ENCODE peak calls at places on chromosomes 13 and 19, in ten cellular contexts. One of them, this sample, is unnamed. For H3K36me3, the result is how much of the 10 kb centered on the place peaks cover.

GRCh38 chr19:50248413-50248812 is 45.0 kb downstream of the MYH14 start:
- DNase-seq in BJ: no peak
- DNase-seq in heart right ventricle: no peak
- DNase-seq in suprapubic skin: no peak
- DNase-seq in ascending aorta: no peak
- DNase-seq in small intestine: no peak
- DNase-seq in left ventricle myocardium inferior: no peak
- DNase-seq in neural progenitor cell: no peak
- DNase-seq in cardiac muscle cell: no peak
- DNase-seq in tibial artery: no peak
- DNase-seq in this sample: no peak

GRCh38 chr13:38563739-38564138 is 123.1 kb upstream of the FREM2 start:
- DNase-seq in suprapubic skin: no peak
- DNase-seq in neural progenitor cell: no peak
- DNase-seq in small intestine: no peak
- DNase-seq in BJ: no peak
- DNase-seq in cardiac muscle cell: no peak
- DNase-seq in tibial artery: no peak
- DNase-seq in heart right ventricle: no peak
- DNase-seq in ascending aorta: no peak
- DNase-seq in left ventricle myocardium inferior: no peak
- DNase-seq in this sample: no peak

GRCh38 chr19:38741670-38742069 is 2.6 kb downstream of the CAPN12 start:
- DNase-seq in suprapubic skin: no peak
- DNase-seq in small intestine: no peak
- DNase-seq in neural progenitor cell: no peak
- DNase-seq in BJ: no peak
- DNase-seq in cardiac muscle cell: no peak
- DNase-seq in heart right ventricle: no peak
- DNase-seq in left ventricle myocardium inferior: no peak
- DNase-seq in tibial artery: no peak
- DNase-seq in ascending aorta: no peak
- DNase-seq in this sample: no peak

GRCh38 chr19:7832781-7833180 is 2.8 kb downstream of the EVI5L start:
- DNase-seq in neural progenitor cell: no peak
- DNase-seq in heart right ventricle: no peak
- DNase-seq in left ventricle myocardium inferior: no peak
- DNase-seq in tibial artery: no peak
- DNase-seq in ascending aorta: no peak
- DNase-seq in suprapubic skin: no peak
- DNase-seq in cardiac muscle cell: peak
- DNase-seq in BJ: no peak
- DNase-seq in small intestine: peak
- DNase-seq in this sample: no peak

GRCh38 chr13:109604894-109605293 is 181.5 kb downstream of the IRS2 start:
- DNase-seq in left ventricle myocardium inferior: no peak
- DNase-seq in tibial artery: no peak
- DNase-seq in ascending aorta: no peak
- DNase-seq in small intestine: no peak
- DNase-seq in BJ: no peak
- DNase-seq in suprapubic skin: no peak
- DNase-seq in neural progenitor cell: no peak
- DNase-seq in cardiac muscle cell: no peak
- DNase-seq in heart right ventricle: no peak
- DNase-seq in this sample: no peak

GRCh38 chr19:49988433-49988832 is 27.5 kb upstream of the SIGLEC11 start:
- DNase-seq in cardiac muscle cell: no peak
- DNase-seq in ascending aorta: no peak
- DNase-seq in suprapubic skin: no peak
- DNase-seq in left ventricle myocardium inferior: no peak
- DNase-seq in heart right ventricle: no peak
- DNase-seq in neural progenitor cell: no peak
- DNase-seq in tibial artery: no peak
- DNase-seq in BJ: no peak
- DNase-seq in small intestine: no peak
- DNase-seq in this sample: no peak

GRCh38 chr19:44807162-44807561 is 1.7 kb upstream of the BCAM start:
- DNase-seq in tibial artery: no peak
- DNase-seq in neural progenitor cell: no peak
- DNase-seq in ascending aorta: no peak
- DNase-seq in left ventricle myocardium inferior: no peak
- DNase-seq in small intestine: peak
- DNase-seq in cardiac muscle cell: no peak
- DNase-seq in BJ: no peak
- DNase-seq in suprapubic skin: no peak
- DNase-seq in heart right ventricle: no peak
- DNase-seq in this sample: no peak

GRCh38 chr13:28324181-28324789 is 170.6 kb downstream of the FLT1 start:
- DNase-seq in ascending aorta: peak
- DNase-seq in cardiac muscle cell: peak
- DNase-seq in left ventricle myocardium inferior: peak
- DNase-seq in neural progenitor cell: peak
- DNase-seq in heart right ventricle: no peak
- DNase-seq in small intestine: peak
- DNase-seq in suprapubic skin: no peak
- DNase-seq in BJ: no peak
- DNase-seq in tibial artery: no peak
- DNase-seq in this sample: peak

GRCh38 chr13:33153421-33154381 is 131.9 kb downstream of the STARD13 start:
- DNase-seq in BJ: no peak
- DNase-seq in suprapubic skin: no peak
- DNase-seq in cardiac muscle cell: peak
- DNase-seq in ascending aorta: no peak
- DNase-seq in heart right ventricle: peak
- DNase-seq in neural progenitor cell: peak
- DNase-seq in left ventricle myocardium inferior: peak
- DNase-seq in small intestine: peak
- DNase-seq in tibial artery: peak
- DNase-seq in this sample: peak

GRCh38 chr19:5397804-5398692 is 57.2 kb upstream of the ZNRF4 start:
- DNase-seq in neural progenitor cell: peak
- DNase-seq in cardiac muscle cell: peak
- DNase-seq in BJ: no peak
- DNase-seq in suprapubic skin: no peak
- DNase-seq in left ventricle myocardium inferior: no peak
- DNase-seq in small intestine: no peak
- DNase-seq in ascending aorta: no peak
- DNase-seq in tibial artery: no peak
- DNase-seq in heart right ventricle: no peak
- DNase-seq in this sample: no peak

GRCh38 chr19:48623556-48624066 is 4.3 kb downstream of the SPHK2 start:
- DNase-seq in suprapubic skin: no peak
- DNase-seq in heart right ventricle: no peak
- DNase-seq in ascending aorta: no peak
- DNase-seq in neural progenitor cell: peak
- DNase-seq in cardiac muscle cell: no peak
- DNase-seq in tibial artery: no peak
- DNase-seq in left ventricle myocardium inferior: no peak
- DNase-seq in small intestine: no peak
- DNase-seq in BJ: no peak
- DNase-seq in this sample: no peak

GRCh38 chr19:7998081-7998480 is 7.4 kb downstream of the ELAVL1 start:
- DNase-seq in BJ: no peak
- DNase-seq in cardiac muscle cell: no peak
- DNase-seq in small intestine: no peak
- DNase-seq in left ventricle myocardium inferior: no peak
- DNase-seq in heart right ventricle: no peak
- DNase-seq in neural progenitor cell: no peak
- DNase-seq in ascending aorta: no peak
- DNase-seq in suprapubic skin: no peak
- DNase-seq in tibial artery: no peak
- DNase-seq in this sample: no peak

GRCh38 chr13:109707044-109707794 is 79.2 kb downstream of the IRS2 start:
- DNase-seq in cardiac muscle cell: no peak
- DNase-seq in tibial artery: no peak
- DNase-seq in small intestine: no peak
- DNase-seq in neural progenitor cell: no peak
- DNase-seq in left ventricle myocardium inferior: no peak
- DNase-seq in heart right ventricle: no peak
- DNase-seq in BJ: no peak
- DNase-seq in suprapubic skin: no peak
- DNase-seq in ascending aorta: no peak
- DNase-seq in this sample: no peak

GRCh38 chr13:102774596-102775375 is 1.2 kb upstream of the TEX30 start:
- DNase-seq in ascending aorta: no peak
- DNase-seq in heart right ventricle: no peak
- DNase-seq in neural progenitor cell: peak
- DNase-seq in left ventricle myocardium inferior: no peak
- DNase-seq in tibial artery: no peak
- DNase-seq in small intestine: no peak
- DNase-seq in BJ: no peak
- DNase-seq in cardiac muscle cell: no peak
- DNase-seq in suprapubic skin: no peak
- DNase-seq in this sample: no peak

GRCh38 chr13:36072536-36072935 is 58.6 kb downstream of the DCLK1 start:
- DNase-seq in ascending aorta: no peak
- DNase-seq in left ventricle myocardium inferior: no peak
- DNase-seq in BJ: no peak
- DNase-seq in tibial artery: no peak
- DNase-seq in cardiac muscle cell: no peak
- DNase-seq in small intestine: no peak
- DNase-seq in suprapubic skin: no peak
- DNase-seq in neural progenitor cell: no peak
- DNase-seq in heart right ventricle: no peak
- DNase-seq in this sample: no peak

GRCh38 chr19:24057144-24057543 is 29.8 kb upstream of the ZNF254 start:
- DNase-seq in ascending aorta: no peak
- DNase-seq in neural progenitor cell: no peak
- DNase-seq in heart right ventricle: no peak
- DNase-seq in left ventricle myocardium inferior: no peak
- DNase-seq in suprapubic skin: no peak
- DNase-seq in tibial artery: no peak
- DNase-seq in cardiac muscle cell: no peak
- DNase-seq in small intestine: no peak
- DNase-seq in BJ: no peak
- DNase-seq in this sample: no peak

GRCh38 chr19:18264956-18265610 is 9.2 kb downstream of the IQCN start:
- DNase-seq in small intestine: no peak
- DNase-seq in BJ: no peak
- DNase-seq in suprapubic skin: no peak
- DNase-seq in heart right ventricle: no peak
- DNase-seq in ascending aorta: no peak
- DNase-seq in neural progenitor cell: no peak
- DNase-seq in left ventricle myocardium inferior: no peak
- DNase-seq in cardiac muscle cell: no peak
- DNase-seq in tibial artery: no peak
- DNase-seq in this sample: no peak
- H3K36me3 ChIP-seq in small intestine: under half
- H3K36me3 ChIP-seq in BJ: under half
- H3K36me3 ChIP-seq in suprapubic skin: half or more
- H3K36me3 ChIP-seq in heart right ventricle: under half
- H3K36me3 ChIP-seq in ascending aorta: under half
- H3K36me3 ChIP-seq in neural progenitor cell: under half
- H3K36me3 ChIP-seq in left ventricle myocardium inferior: under half
- H3K36me3 ChIP-seq in cardiac muscle cell: under half
- H3K36me3 ChIP-seq in tibial artery: under half
- H3K36me3 ChIP-seq in this sample: under half

DNA sequence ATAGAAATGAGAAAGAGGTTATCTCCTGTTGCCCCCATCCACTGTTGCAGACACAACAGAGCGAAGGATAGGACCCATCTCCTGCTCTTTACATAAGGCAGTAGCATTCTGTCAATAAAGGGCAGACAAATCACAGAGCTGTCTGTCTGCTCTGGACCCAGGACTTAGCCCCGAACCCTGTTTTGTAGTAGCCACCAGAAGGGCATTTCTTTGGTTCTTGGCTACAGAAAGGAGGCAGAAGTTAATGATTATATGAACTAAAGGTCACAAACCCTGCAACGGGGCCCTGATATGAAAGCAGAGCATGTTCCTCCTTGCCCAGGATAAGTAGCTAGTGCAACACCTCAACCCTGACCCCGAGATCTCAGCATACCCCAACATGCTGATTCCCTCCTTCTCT is 680.4 kb upstream of the SPRY2 start:
- DNase-seq in tibial artery: no peak
- DNase-seq in ascending aorta: no peak
- DNase-seq in BJ: no peak
- DNase-seq in heart right ventricle: no peak
- DNase-seq in suprapubic skin: no peak
- DNase-seq in cardiac muscle cell: no peak
- DNase-seq in small intestine: peak
- DNase-seq in left ventricle myocardium inferior: no peak
- DNase-seq in neural progenitor cell: no peak
- DNase-seq in this sample: no peak
- H3K36me3 ChIP-seq in tibial artery: under half
- H3K36me3 ChIP-seq in ascending aorta: under half
- H3K36me3 ChIP-seq in BJ: under half
- H3K36me3 ChIP-seq in heart right ventricle: under half
- H3K36me3 ChIP-seq in suprapubic skin: under half
- H3K36me3 ChIP-seq in cardiac muscle cell: under half
- H3K36me3 ChIP-seq in small intestine: under half
- H3K36me3 ChIP-seq in left ventricle myocardium inferior: under half
- H3K36me3 ChIP-seq in neural progenitor cell: under half
- H3K36me3 ChIP-seq in this sample: under half

GRCh38 chr19:36674201-36674600 is 7.6 kb upstream of the ZNF461 start:
- DNase-seq in ascending aorta: no peak
- DNase-seq in heart right ventricle: no peak
- DNase-seq in tibial artery: no peak
- DNase-seq in left ventricle myocardium inferior: no peak
- DNase-seq in BJ: no peak
- DNase-seq in suprapubic skin: no peak
- DNase-seq in neural progenitor cell: no peak
- DNase-seq in cardiac muscle cell: no peak
- DNase-seq in small intestine: no peak
- DNase-seq in this sample: no peak

GRCh38 chr19:36668646-36669045 is 2.0 kb upstream of the ZNF461 start:
- DNase-seq in heart right ventricle: no peak
- DNase-seq in ascending aorta: no peak
- DNase-seq in left ventricle myocardium inferior: no peak
- DNase-seq in suprapubic skin: no peak
- DNase-seq in tibial artery: no peak
- DNase-seq in BJ: no peak
- DNase-seq in small intestine: no peak
- DNase-seq in cardiac muscle cell: no peak
- DNase-seq in neural progenitor cell: no peak
- DNase-seq in this sample: no peak

DNA sequence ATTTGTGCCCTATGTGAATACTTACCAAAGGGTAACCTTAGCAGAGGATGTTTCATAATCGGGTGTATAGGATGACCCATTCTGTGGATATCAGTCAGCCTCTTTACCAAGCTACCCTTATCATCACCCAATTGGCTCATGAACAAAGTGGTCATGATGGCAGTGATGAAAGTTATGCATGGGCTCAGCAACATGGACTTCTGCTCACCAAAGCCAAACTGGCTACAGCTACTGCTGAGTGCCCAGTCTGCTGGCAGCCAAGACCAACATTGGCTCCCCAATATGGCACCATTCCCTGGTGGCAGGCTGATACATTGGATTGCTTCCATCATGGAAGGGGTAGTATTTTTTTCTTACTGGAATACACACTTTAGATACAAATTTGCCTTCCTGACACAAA is 5.7 kb upstream of the ZNF461 start:
- DNase-seq in small intestine: no peak
- DNase-seq in cardiac muscle cell: no peak
- DNase-seq in neural progenitor cell: no peak
- DNase-seq in suprapubic skin: no peak
- DNase-seq in tibial artery: no peak
- DNase-seq in ascending aorta: no peak
- DNase-seq in left ventricle myocardium inferior: no peak
- DNase-seq in BJ: no peak
- DNase-seq in heart right ventricle: no peak
- DNase-seq in this sample: no peak
- H3K36me3 ChIP-seq in small intestine: under half
- H3K36me3 ChIP-seq in cardiac muscle cell: under half
- H3K36me3 ChIP-seq in neural progenitor cell: under half
- H3K36me3 ChIP-seq in suprapubic skin: under half
- H3K36me3 ChIP-seq in tibial artery: under half
- H3K36me3 ChIP-seq in ascending aorta: under half
- H3K36me3 ChIP-seq in left ventricle myocardium inferior: half or more
- H3K36me3 ChIP-seq in BJ: under half
- H3K36me3 ChIP-seq in heart right ventricle: under half
- H3K36me3 ChIP-seq in this sample: under half

GRCh38 chr19:13838071-13838942 is 38.6 kb upstream of the NANOS3 start:
- DNase-seq in left ventricle myocardium inferior: no peak
- DNase-seq in BJ: no peak
- DNase-seq in heart right ventricle: no peak
- DNase-seq in suprapubic skin: no peak
- DNase-seq in small intestine: no peak
- DNase-seq in neural progenitor cell: no peak
- DNase-seq in ascending aorta: no peak
- DNase-seq in tibial artery: no peak
- DNase-seq in cardiac muscle cell: no peak
- DNase-seq in this sample: no peak
- H3K36me3 ChIP-seq in left ventricle myocardium inferior: under half
- H3K36me3 ChIP-seq in BJ: under half
- H3K36me3 ChIP-seq in heart right ventricle: under half
- H3K36me3 ChIP-seq in suprapubic skin: under half
- H3K36me3 ChIP-seq in small intestine: under half
- H3K36me3 ChIP-seq in neural progenitor cell: under half
- H3K36me3 ChIP-seq in ascending aorta: under half
- H3K36me3 ChIP-seq in tibial artery: under half
- H3K36me3 ChIP-seq in cardiac muscle cell: under half
- H3K36me3 ChIP-seq in this sample: half or more